ENCODE peak calls at places on chromosomes 1 and 21, in ten cellular contexts. One of them, this sample, is unnamed.

GRCh38 chr1:109446236-109446635 is 20.0 kb upstream of the PSMA5 start:
- DNase-seq in neuronal stem cell: no peak
- DNase-seq in H54: no peak
- DNase-seq in MG63: no peak
- DNase-seq in lung microvascular endothelial cell: no peak
- DNase-seq in lung: no peak
- DNase-seq in non-pigmented ciliary epithelial cell: no peak
- DNase-seq in DMS 273 treated with DMSO at 0.1 percent for 48 hours: no peak
- DNase-seq in activated CD8-positive, alpha-beta memory T cell treated with anti-CD3 and anti-CD28 coated beads for 48 hours: no peak
- DNase-seq in midbrain: no peak
- DNase-seq in this sample: no peak

GRCh38 chr1:65924471-65924870 is 131.8 kb downstream of the PDE4B start:
- DNase-seq in neuronal stem cell: no peak
- DNase-seq in H54: peak; percentile 10
- DNase-seq in MG63: peak; percentile 58
- DNase-seq in lung microvascular endothelial cell: peak; percentile 4
- DNase-seq in lung: no peak
- DNase-seq in non-pigmented ciliary epithelial cell: peak; percentile 80
- DNase-seq in DMS 273 treated with DMSO at 0.1 percent for 48 hours: no peak
- DNase-seq in activated CD8-positive, alpha-beta memory T cell treated with anti-CD3 and anti-CD28 coated beads for 48 hours: no peak
- DNase-seq in midbrain: no peak
- DNase-seq in this sample: no peak

GRCh38 chr1:173889885-173890284 is 21.7 kb downstream of the ZBTB37 start:
- DNase-seq in neuronal stem cell: no peak
- DNase-seq in H54: no peak
- DNase-seq in MG63: no peak
- DNase-seq in lung microvascular endothelial cell: no peak
- DNase-seq in lung: no peak
- DNase-seq in non-pigmented ciliary epithelial cell: no peak
- DNase-seq in DMS 273 treated with DMSO at 0.1 percent for 48 hours: no peak
- DNase-seq in activated CD8-positive, alpha-beta memory T cell treated with anti-CD3 and anti-CD28 coated beads for 48 hours: no peak
- DNase-seq in midbrain: no peak
- DNase-seq in this sample: no peak

GRCh38 chr21:39694750-39695149 is 50.2 kb upstream of the IGSF5 start:
- DNase-seq in neuronal stem cell: no peak
- DNase-seq in H54: no peak
- DNase-seq in MG63: no peak
- DNase-seq in lung microvascular endothelial cell: no peak
- DNase-seq in lung: no peak
- DNase-seq in non-pigmented ciliary epithelial cell: no peak
- DNase-seq in DMS 273 treated with DMSO at 0.1 percent for 48 hours: no peak
- DNase-seq in activated CD8-positive, alpha-beta memory T cell treated with anti-CD3 and anti-CD28 coated beads for 48 hours: no peak
- DNase-seq in midbrain: no peak
- DNase-seq in this sample: no peak

GRCh38 chr21:27582946-27583270 is 616.0 kb upstream of the ADAMTS5 start:
- DNase-seq in neuronal stem cell: no peak
- DNase-seq in H54: no peak
- DNase-seq in MG63: peak; percentile 44
- DNase-seq in lung microvascular endothelial cell: no peak
- DNase-seq in lung: no peak
- DNase-seq in non-pigmented ciliary epithelial cell: no peak
- DNase-seq in DMS 273 treated with DMSO at 0.1 percent for 48 hours: no peak
- DNase-seq in activated CD8-positive, alpha-beta memory T cell treated with anti-CD3 and anti-CD28 coated beads for 48 hours: no peak
- DNase-seq in midbrain: no peak
- DNase-seq in this sample: no peak

GRCh38 chr1:201320168-201320842 is 37.0 kb downstream of the PKP1 start:
- DNase-seq in neuronal stem cell: no peak
- DNase-seq in H54: no peak
- DNase-seq in MG63: no peak
- DNase-seq in lung microvascular endothelial cell: no peak
- DNase-seq in lung: no peak
- DNase-seq in non-pigmented ciliary epithelial cell: no peak
- DNase-seq in DMS 273 treated with DMSO at 0.1 percent for 48 hours: no peak
- DNase-seq in activated CD8-positive, alpha-beta memory T cell treated with anti-CD3 and anti-CD28 coated beads for 48 hours: no peak
- DNase-seq in midbrain: no peak
- DNase-seq in this sample: no peak

GRCh38 chr1:223717123-223717522 is 4.8 kb downstream of the CAPN2 start:
- DNase-seq in neuronal stem cell: no peak
- DNase-seq in H54: no peak
- DNase-seq in MG63: no peak
- DNase-seq in lung microvascular endothelial cell: no peak
- DNase-seq in lung: no peak
- DNase-seq in non-pigmented ciliary epithelial cell: no peak
- DNase-seq in DMS 273 treated with DMSO at 0.1 percent for 48 hours: no peak
- DNase-seq in activated CD8-positive, alpha-beta memory T cell treated with anti-CD3 and anti-CD28 coated beads for 48 hours: no peak
- DNase-seq in midbrain: no peak
- DNase-seq in this sample: no peak

GRCh38 chr1:99110140-99111041 is 105.7 kb upstream of the PLPPR5 start:
- DNase-seq in neuronal stem cell: no peak
- DNase-seq in H54: no peak
- DNase-seq in MG63: no peak
- DNase-seq in lung microvascular endothelial cell: no peak
- DNase-seq in lung: no peak
- DNase-seq in non-pigmented ciliary epithelial cell: no peak
- DNase-seq in DMS 273 treated with DMSO at 0.1 percent for 48 hours: no peak
- DNase-seq in activated CD8-positive, alpha-beta memory T cell treated with anti-CD3 and anti-CD28 coated beads for 48 hours: no peak
- DNase-seq in midbrain: no peak
- DNase-seq in this sample: no peak

GRCh38 chr21:41315726-41316125 is 875 bp upstream of the FAM3B start:
- DNase-seq in neuronal stem cell: no peak
- DNase-seq in H54: no peak
- DNase-seq in MG63: no peak
- DNase-seq in lung microvascular endothelial cell: no peak
- DNase-seq in lung: no peak
- DNase-seq in non-pigmented ciliary epithelial cell: no peak
- DNase-seq in DMS 273 treated with DMSO at 0.1 percent for 48 hours: no peak
- DNase-seq in activated CD8-positive, alpha-beta memory T cell treated with anti-CD3 and anti-CD28 coated beads for 48 hours: no peak
- DNase-seq in midbrain: no peak
- DNase-seq in this sample: no peak

GRCh38 chr1:28296401-28297220 is 32.2 kb upstream of the MED18 start:
- DNase-seq in neuronal stem cell: peak; percentile 54
- DNase-seq in H54: no peak
- DNase-seq in MG63: no peak
- DNase-seq in lung microvascular endothelial cell: no peak
- DNase-seq in lung: no peak
- DNase-seq in non-pigmented ciliary epithelial cell: no peak
- DNase-seq in DMS 273 treated with DMSO at 0.1 percent for 48 hours: no peak
- DNase-seq in activated CD8-positive, alpha-beta memory T cell treated with anti-CD3 and anti-CD28 coated beads for 48 hours: no peak
- DNase-seq in midbrain: no peak
- DNase-seq in this sample: peak; percentile 75

GRCh38 chr1:102463328-102463727 is 466.6 kb upstream of the OLFM3 start:
- DNase-seq in neuronal stem cell: no peak
- DNase-seq in H54: no peak
- DNase-seq in MG63: no peak
- DNase-seq in lung microvascular endothelial cell: no peak
- DNase-seq in lung: no peak
- DNase-seq in non-pigmented ciliary epithelial cell: no peak
- DNase-seq in DMS 273 treated with DMSO at 0.1 percent for 48 hours: no peak
- DNase-seq in activated CD8-positive, alpha-beta memory T cell treated with anti-CD3 and anti-CD28 coated beads for 48 hours: no peak
- DNase-seq in midbrain: no peak
- DNase-seq in this sample: no peak

GRCh38 chr1:58568271-58568860 is 8.7 kb downstream of the TACSTD2 start:
- DNase-seq in neuronal stem cell: no peak
- DNase-seq in H54: no peak
- DNase-seq in MG63: no peak
- DNase-seq in lung microvascular endothelial cell: no peak
- DNase-seq in lung: no peak
- DNase-seq in non-pigmented ciliary epithelial cell: no peak
- DNase-seq in DMS 273 treated with DMSO at 0.1 percent for 48 hours: no peak
- DNase-seq in activated CD8-positive, alpha-beta memory T cell treated with anti-CD3 and anti-CD28 coated beads for 48 hours: no peak
- DNase-seq in midbrain: no peak
- DNase-seq in this sample: peak; percentile 54

GRCh38 chr1:10179408-10179685 is 31.0 kb upstream of the KIF1B start:
- DNase-seq in neuronal stem cell: no peak
- DNase-seq in H54: no peak
- DNase-seq in MG63: no peak
- DNase-seq in lung microvascular endothelial cell: no peak
- DNase-seq in lung: no peak
- DNase-seq in non-pigmented ciliary epithelial cell: no peak
- DNase-seq in DMS 273 treated with DMSO at 0.1 percent for 48 hours: no peak
- DNase-seq in activated CD8-positive, alpha-beta memory T cell treated with anti-CD3 and anti-CD28 coated beads for 48 hours: no peak
- DNase-seq in midbrain: no peak
- DNase-seq in this sample: no peak

GRCh38 chr1:220225957-220226356 is 46.3 kb downstream of the RAB3GAP2 start:
- DNase-seq in neuronal stem cell: no peak
- DNase-seq in H54: no peak
- DNase-seq in MG63: no peak
- DNase-seq in lung microvascular endothelial cell: no peak
- DNase-seq in lung: no peak
- DNase-seq in non-pigmented ciliary epithelial cell: no peak
- DNase-seq in DMS 273 treated with DMSO at 0.1 percent for 48 hours: no peak
- DNase-seq in activated CD8-positive, alpha-beta memory T cell treated with anti-CD3 and anti-CD28 coated beads for 48 hours: no peak
- DNase-seq in midbrain: no peak
- DNase-seq in this sample: no peak

GRCh38 chr1:226988337-226988672 is 48.2 kb downstream of the COQ8A start:
- DNase-seq in neuronal stem cell: no peak
- DNase-seq in H54: no peak
- DNase-seq in MG63: no peak
- DNase-seq in lung microvascular endothelial cell: no peak
- DNase-seq in lung: no peak
- DNase-seq in non-pigmented ciliary epithelial cell: no peak
- DNase-seq in DMS 273 treated with DMSO at 0.1 percent for 48 hours: no peak
- DNase-seq in activated CD8-positive, alpha-beta memory T cell treated with anti-CD3 and anti-CD28 coated beads for 48 hours: no peak
- DNase-seq in midbrain: peak; percentile 20
- DNase-seq in this sample: no peak

GRCh38 chr1:170133663-170134062 is 12.1 kb upstream of the NTMT2 start:
- DNase-seq in neuronal stem cell: no peak
- DNase-seq in H54: no peak
- DNase-seq in MG63: no peak
- DNase-seq in lung microvascular endothelial cell: no peak
- DNase-seq in lung: no peak
- DNase-seq in non-pigmented ciliary epithelial cell: no peak
- DNase-seq in DMS 273 treated with DMSO at 0.1 percent for 48 hours: no peak
- DNase-seq in activated CD8-positive, alpha-beta memory T cell treated with anti-CD3 and anti-CD28 coated beads for 48 hours: no peak
- DNase-seq in midbrain: no peak
- DNase-seq in this sample: no peak

GRCh38 chr1:184825571-184825970 is 70.9 kb upstream of the EDEM3 start:
- DNase-seq in neuronal stem cell: no peak
- DNase-seq in H54: no peak
- DNase-seq in MG63: no peak
- DNase-seq in lung microvascular endothelial cell: no peak
- DNase-seq in lung: no peak
- DNase-seq in non-pigmented ciliary epithelial cell: no peak
- DNase-seq in DMS 273 treated with DMSO at 0.1 percent for 48 hours: no peak
- DNase-seq in activated CD8-positive, alpha-beta memory T cell treated with anti-CD3 and anti-CD28 coated beads for 48 hours: no peak
- DNase-seq in midbrain: no peak
- DNase-seq in this sample: no peak

GRCh38 chr21:41769106-41769505 is 2.3 kb upstream of the RIPK4 start:
- DNase-seq in neuronal stem cell: no peak
- DNase-seq in H54: no peak
- DNase-seq in MG63: no peak
- DNase-seq in lung microvascular endothelial cell: no peak
- DNase-seq in lung: no peak
- DNase-seq in non-pigmented ciliary epithelial cell: no peak
- DNase-seq in DMS 273 treated with DMSO at 0.1 percent for 48 hours: no peak
- DNase-seq in activated CD8-positive, alpha-beta memory T cell treated with anti-CD3 and anti-CD28 coated beads for 48 hours: no peak
- DNase-seq in midbrain: no peak
- DNase-seq in this sample: no peak

GRCh38 chr1:229848762-229849677 is 218.0 kb upstream of the GALNT2 start:
- DNase-seq in neuronal stem cell: no peak
- DNase-seq in H54: peak; percentile 20
- DNase-seq in MG63: no peak
- DNase-seq in lung microvascular endothelial cell: peak; percentile 52
- DNase-seq in lung: no peak
- DNase-seq in non-pigmented ciliary epithelial cell: no peak
- DNase-seq in DMS 273 treated with DMSO at 0.1 percent for 48 hours: peak; percentile 31
- DNase-seq in activated CD8-positive, alpha-beta memory T cell treated with anti-CD3 and anti-CD28 coated beads for 48 hours: no peak
- DNase-seq in midbrain: peak; percentile 3
- DNase-seq in this sample: peak; percentile 30

GRCh38 chr1:43425045-43425444 is 28.7 kb downstream of the HYI start:
- DNase-seq in neuronal stem cell: no peak
- DNase-seq in H54: peak; percentile 37
- DNase-seq in MG63: no peak
- DNase-seq in lung microvascular endothelial cell: no peak
- DNase-seq in lung: no peak
- DNase-seq in non-pigmented ciliary epithelial cell: no peak
- DNase-seq in DMS 273 treated with DMSO at 0.1 percent for 48 hours: no peak
- DNase-seq in activated CD8-positive, alpha-beta memory T cell treated with anti-CD3 and anti-CD28 coated beads for 48 hours: no peak
- DNase-seq in midbrain: no peak
- DNase-seq in this sample: no peak

GRCh38 chr1:98870959-98871903 is 133.4 kb downstream of the PLPPR5 start:
- DNase-seq in neuronal stem cell: no peak
- DNase-seq in H54: no peak
- DNase-seq in MG63: no peak
- DNase-seq in lung microvascular endothelial cell: peak; percentile 7
- DNase-seq in lung: no peak
- DNase-seq in non-pigmented ciliary epithelial cell: no peak
- DNase-seq in DMS 273 treated with DMSO at 0.1 percent for 48 hours: no peak
- DNase-seq in activated CD8-positive, alpha-beta memory T cell treated with anti-CD3 and anti-CD28 coated beads for 48 hours: no peak
- DNase-seq in midbrain: peak; percentile 6
- DNase-seq in this sample: no peak

GRCh38 chr1:220528679-220529529 is 968 bp downstream of the MARK1 start:
- DNase-seq in neuronal stem cell: peak; percentile 50
- DNase-seq in H54: no peak
- DNase-seq in MG63: peak; percentile 1
- DNase-seq in lung microvascular endothelial cell: no peak
- DNase-seq in lung: no peak
- DNase-seq in non-pigmented ciliary epithelial cell: no peak
- DNase-seq in DMS 273 treated with DMSO at 0.1 percent for 48 hours: no peak
- DNase-seq in activated CD8-positive, alpha-beta memory T cell treated with anti-CD3 and anti-CD28 coated beads for 48 hours: no peak
- DNase-seq in midbrain: peak; percentile 32
- DNase-seq in this sample: peak; percentile 50

GRCh38 chr21:28283652-28284490 is 708.8 kb downstream of the LTN1 start:
- DNase-seq in neuronal stem cell: no peak
- DNase-seq in H54: no peak
- DNase-seq in MG63: peak; percentile 72
- DNase-seq in lung microvascular endothelial cell: peak; percentile 95
- DNase-seq in lung: no peak
- DNase-seq in non-pigmented ciliary epithelial cell: peak; percentile 94
- DNase-seq in DMS 273 treated with DMSO at 0.1 percent for 48 hours: no peak
- DNase-seq in activated CD8-positive, alpha-beta memory T cell treated with anti-CD3 and anti-CD28 coated beads for 48 hours: no peak
- DNase-seq in midbrain: no peak
- DNase-seq in this sample: no peak

GRCh38 chr1:48039088-48040049 is 42.2 kb upstream of the TRABD2B start:
- DNase-seq in neuronal stem cell: no peak
- DNase-seq in H54: no peak
- DNase-seq in MG63: no peak
- DNase-seq in lung microvascular endothelial cell: no peak
- DNase-seq in lung: no peak
- DNase-seq in non-pigmented ciliary epithelial cell: no peak
- DNase-seq in DMS 273 treated with DMSO at 0.1 percent for 48 hours: no peak
- DNase-seq in activated CD8-positive, alpha-beta memory T cell treated with anti-CD3 and anti-CD28 coated beads for 48 hours: no peak
- DNase-seq in midbrain: no peak
- DNase-seq in this sample: no peak

GRCh38 chr21:45886610-45887026 is 95.0 kb upstream of the COL6A1 start:
- DNase-seq in neuronal stem cell: no peak
- DNase-seq in H54: no peak
- DNase-seq in MG63: no peak
- DNase-seq in lung microvascular endothelial cell: no peak
- DNase-seq in lung: no peak
- DNase-seq in non-pigmented ciliary epithelial cell: no peak
- DNase-seq in DMS 273 treated with DMSO at 0.1 percent for 48 hours: no peak
- DNase-seq in activated CD8-positive, alpha-beta memory T cell treated with anti-CD3 and anti-CD28 coated beads for 48 hours: no peak
- DNase-seq in midbrain: no peak
- DNase-seq in this sample: no peak

GRCh38 chr1:156574039-156574633 is 1.8 kb upstream of the IQGAP3 start:
- DNase-seq in neuronal stem cell: no peak
- DNase-seq in H54: no peak
- DNase-seq in MG63: no peak
- DNase-seq in lung microvascular endothelial cell: no peak
- DNase-seq in lung: no peak
- DNase-seq in non-pigmented ciliary epithelial cell: no peak
- DNase-seq in DMS 273 treated with DMSO at 0.1 percent for 48 hours: no peak
- DNase-seq in activated CD8-positive, alpha-beta memory T cell treated with anti-CD3 and anti-CD28 coated beads for 48 hours: no peak
- DNase-seq in midbrain: no peak
- DNase-seq in this sample: no peak

GRCh38 chr1:234730542-234731370 is 120.8 kb upstream of the IRF2BP2 start:
- DNase-seq in neuronal stem cell: no peak
- DNase-seq in H54: no peak
- DNase-seq in MG63: no peak
- DNase-seq in lung microvascular endothelial cell: no peak
- DNase-seq in lung: no peak
- DNase-seq in non-pigmented ciliary epithelial cell: no peak
- DNase-seq in DMS 273 treated with DMSO at 0.1 percent for 48 hours: no peak
- DNase-seq in activated CD8-positive, alpha-beta memory T cell treated with anti-CD3 and anti-CD28 coated beads for 48 hours: no peak
- DNase-seq in midbrain: no peak
- DNase-seq in this sample: no peak

GRCh38 chr1:187987236-187987776 is 1158.6 kb downstream of the PLA2G4A start:
- DNase-seq in neuronal stem cell: no peak
- DNase-seq in H54: no peak
- DNase-seq in MG63: no peak
- DNase-seq in lung microvascular endothelial cell: no peak
- DNase-seq in lung: no peak
- DNase-seq in non-pigmented ciliary epithelial cell: no peak
- DNase-seq in DMS 273 treated with DMSO at 0.1 percent for 48 hours: no peak
- DNase-seq in activated CD8-positive, alpha-beta memory T cell treated with anti-CD3 and anti-CD28 coated beads for 48 hours: no peak
- DNase-seq in midbrain: no peak
- DNase-seq in this sample: no peak